ENCODE peak calls at places on chromosomes 11 and 22, in nine cellular contexts. I, K, Q, T, D, B, C, X and Z are unnamed samples.

GRCh38 chr22:36467946-36468345 is 13.5 kb downstream of the TXN2 start:
- DNase-seq in I (no peak), C (peak), K (peak), Q (peak), D (peak), T (no peak), X (no peak), B (no peak), Z (peak)

GRCh38 chr11:81470446-81470845 is 1263.2 kb downstream of the FAM181B start:
- DNase-seq in K (no peak), T (peak), C (no peak), Q (no peak), B (no peak), D (no peak), I (no peak), X (no peak), Z (no peak)

GRCh38 chr11:32561835-32562234 is 21.8 kb upstream of the EIF3M start:
- DNase-seq in Q (no peak), K (no peak), B (no peak), X (no peak), T (no peak), C (no peak), I (no peak), D (no peak), Z (no peak)

GRCh38 chr22:46815559-46815895 is 53.1 kb downstream of the TBC1D22A start:
- DNase-seq in X (no peak), Q (no peak), I (no peak), T (no peak), C (no peak), K (no peak), D (no peak), B (no peak), Z (no peak)

GRCh38 chr11:17186932-17187692 is 20.7 kb downstream of the PIK3C2A start:
- DNase-seq in X (no peak), B (no peak), D (no peak), Q (no peak), C (no peak), T (no peak), I (no peak), K (no peak), Z (no peak)

GRCh38 chr11:17770048-17770652 is 35.6 kb downstream of the KCNC1 start:
- DNase-seq in B (no peak), C (no peak), D (no peak), K (no peak), Q (no peak), I (no peak), T (peak), X (no peak), Z (no peak)

GRCh38 chr11:11381471-11382100 is 28.5 kb upstream of the CSNK2A3 start:
- DNase-seq in I (no peak), D (no peak), C (no peak), B (no peak), X (no peak), T (no peak), Q (no peak), K (no peak), Z (no peak)

GRCh38 chr11:35407041-35407440 is 12.3 kb downstream of the SLC1A2 start:
- DNase-seq in K (no peak), B (no peak), D (no peak), C (no peak), Q (no peak), X (no peak), I (no peak), T (no peak), Z (no peak)

GRCh38 chr11:7590529-7590928 is 76.7 kb downstream of the PPFIBP2 start:
- DNase-seq in X (no peak), Q (no peak), T (no peak), B (no peak), K (no peak), I (no peak), C (no peak), D (no peak), Z (no peak)

GRCh38 chr11:69200331-69201047 is 44.8 kb downstream of the SMIM38 start:
- DNase-seq in I (no peak), K (peak), B (no peak), Q (no peak), C (no peak), X (no peak), T (no peak), D (no peak), Z (no peak)

GRCh38 chr11:33997473-33998347 is 53.8 kb upstream of the CAPRIN1 start:
- DNase-seq in I (no peak), K (no peak), D (no peak), B (no peak), Q (peak), X (no peak), C (no peak), T (no peak), Z (no peak)

GRCh38 chr22:24386814-24387550 is 40.4 kb upstream of the ADORA2A start:
- DNase-seq in X (no peak), K (no peak), B (no peak), I (no peak), C (no peak), D (peak), Q (peak), T (no peak), Z (no peak)

GRCh38 chr22:35731321-35731720 is 13.6 kb downstream of the APOL5 start:
- DNase-seq in T (no peak), B (no peak), Q (no peak), K (no peak), C (no peak), I (no peak), X (no peak), D (no peak), Z (no peak)

GRCh38 chr11:118841469-118842222 is 42.0 kb upstream of the CXCR5 start:
- DNase-seq in D (no peak), C (no peak), T (no peak), K (no peak), X (no peak), B (no peak), I (no peak), Q (no peak), Z (no peak)

GRCh38 chr11:65918211-65919150 is at the start of gene C11orf68:
- DNase-seq in T (peak), D (no peak), C (no peak), B (no peak), Q (peak), X (peak), K (no peak), I (no peak), Z (no peak)

GRCh38 chr22:17578129-17578754 is 14.9 kb downstream of the SLC25A18 start:
- DNase-seq in C (no peak), K (peak), Q (peak), I (peak), D (peak), X (no peak), T (peak), B (peak), Z (peak)

GRCh38 chr11:112227002-112227401 is 774 bp downstream of the PTS start:
- DNase-seq in I (no peak), C (no peak), D (peak), X (no peak), T (no peak), K (no peak), B (no peak), Q (peak), Z (no peak)

GRCh38 chr11:13949876-13950275 is 12.6 kb upstream of the SPON1 start:
- DNase-seq in K (no peak), T (no peak), C (no peak), B (no peak), I (no peak), X (no peak), D (no peak), Q (peak), Z (no peak)

GRCh38 chr11:1875093-1875785 is 16.5 kb downstream of the PRR33 start:
- DNase-seq in B (peak), D (no peak), X (no peak), T (no peak), C (no peak), Q (no peak), I (peak), K (peak), Z (no peak)

GRCh38 chr11:73185680-73186293 is 32.3 kb upstream of the P2RY2 start:
- DNase-seq in B (no peak), X (no peak), I (no peak), D (peak), K (no peak), T (peak), C (peak), Q (peak), Z (peak)

GRCh38 chr11:720642-721346 is 14.8 kb downstream of the EPS8L2 start:
- DNase-seq in I (no peak), X (no peak), C (no peak), B (no peak), Q (no peak), T (peak), D (no peak), K (no peak), Z (no peak)

GRCh38 chr11:11207428-11207827 is 145.6 kb downstream of the CSNK2A3 start:
- DNase-seq in K (no peak), Q (no peak), T (no peak), C (no peak), I (no peak), B (no peak), X (peak), D (no peak), Z (no peak)

GRCh38 chr22:46777609-46777970 is 15.1 kb downstream of the TBC1D22A start:
- DNase-seq in B (peak), D (no peak), C (no peak), Q (no peak), K (peak), T (peak), I (no peak), X (peak), Z (no peak)

GRCh38 chr11:67416416-67417335 is 1.2 kb downstream of the CARNS1 start:
- DNase-seq in C (no peak), I (no peak), K (no peak), X (peak), D (no peak), T (peak), B (peak), Q (peak), Z (no peak)

GRCh38 chr22:46652081-46652929 is 32.1 kb downstream of the GRAMD4 start:
- DNase-seq in Q (peak), K (peak), T (no peak), B (no peak), X (no peak), C (no peak), D (no peak), I (no peak), Z (no peak)

GRCh38 chr11:33403344-33403743 is 146.2 kb downstream of the HIPK3 start:
- DNase-seq in Q (no peak), T (no peak), K (no peak), X (no peak), C (no peak), I (no peak), B (no peak), D (no peak), Z (no peak)

GRCh38 chr11:117198613-117199012 is 557 bp upstream of the TAGLN start:
- DNase-seq in T (no peak), B (peak), C (no peak), Q (no peak), I (no peak), K (no peak), D (no peak), X (no peak), Z (no peak)

GRCh38 chr11:117197516-117198456 is 1.4 kb upstream of the TAGLN start:
- DNase-seq in D (no peak), Q (peak), X (peak), I (peak), C (no peak), B (peak), K (peak), T (peak), Z (no peak)

GRCh38 chr11:117200813-117201515 is 1.8 kb downstream of the TAGLN start:
- DNase-seq in I (no peak), K (no peak), T (no peak), X (no peak), D (no peak), C (no peak), Q (peak), B (no peak), Z (no peak)

GRCh38 chr11:117199916-117200812 is 994 bp downstream of the TAGLN start:
- DNase-seq in C (no peak), K (no peak), T (no peak), I (no peak), D (no peak), X (no peak), B (peak), Q (peak), Z (no peak)

GRCh38 chr11:117199061-117199915 is at the start of gene TAGLN:
- DNase-seq in Q (peak), D (peak), C (peak), X (no peak), B (peak), T (peak), K (peak), I (peak), Z (peak)
- H3K4me3 ChIP-seq in Q (peak), D (peak), C (peak), X (no peak), B (peak), T (peak), K (peak), I (peak), Z (peak)

DNA sequence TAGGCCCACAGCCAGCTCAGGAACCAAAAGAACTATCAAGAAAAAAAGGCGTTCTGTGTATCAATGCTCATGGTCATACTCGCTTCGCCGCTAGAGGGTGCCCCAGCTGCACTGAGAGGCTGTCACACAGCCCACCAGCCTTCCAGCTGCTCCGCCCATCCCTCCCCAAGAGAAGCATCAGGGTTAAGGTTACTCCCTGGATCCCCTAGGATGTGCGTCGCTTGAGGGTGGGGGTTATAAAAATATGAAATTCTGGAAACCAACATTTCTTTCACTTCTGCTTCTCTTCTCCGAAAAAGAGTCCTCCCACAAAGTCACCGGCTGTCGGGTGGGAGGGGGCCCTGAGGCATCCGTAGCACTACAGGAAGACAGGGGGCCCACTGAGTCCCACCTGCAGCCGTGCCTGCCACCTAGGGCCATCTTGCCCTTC is 1.7 kb downstream of the CBX6 start:
- DNase-seq in B (peak), C (no peak), I (peak), T (peak), K (peak), Q (peak), X (peak), D (peak), Z (peak)
- H3K4me3 ChIP-seq in B (peak), C (peak), I (peak), T (peak), K (peak), Q (no peak), X (peak), D (peak), Z (peak)

GRCh38 chr22:29872989-29873388 is 10.0 kb upstream of the MTMR3 start:
- DNase-seq in K (no peak), I (no peak), T (no peak), Q (no peak), D (no peak), C (no peak), B (no peak), X (no peak), Z (no peak)
- H3K4me3 ChIP-seq in K (no peak), I (no peak), T (no peak), Q (no peak), D (no peak), C (no peak), B (no peak), X (no peak), Z (no peak)

GRCh38 chr11:124075492-124075840 is 34.3 kb upstream of the OR10G7 start:
- DNase-seq in B (no peak), C (no peak), I (no peak), T (no peak), D (no peak), Q (no peak), X (no peak), K (no peak), Z (no peak)
- H3K4me3 ChIP-seq in B (peak), C (no peak), I (no peak), T (peak), D (no peak), Q (no peak), X (no peak), K (no peak), Z (no peak)

GRCh38 chr11:43547900-43548381 is 132.6 kb upstream of the HSD17B12 start:
- DNase-seq in X (no peak), Q (peak), T (peak), D (no peak), I (peak), B (no peak), K (peak), C (no peak), Z (no peak)
- H3K4me3 ChIP-seq in X (no peak), Q (peak), T (peak), D (no peak), I (peak), B (peak), K (peak), C (peak), Z (peak)